ENCODE peak calls at places on chromosomes 12 and 14, in five cellular contexts. One of them, this sample, is unnamed.
A peak's percentile ranks its signal among the peaks of the same experiment; 100 is the strongest.

GRCh38 chr14:20904393-20905029 is 13.3 kb downstream of the RNASE3 start:
- DNase-seq in body of pancreas: no peak
- DNase-seq in left ventricle myocardium inferior: no peak
- DNase-seq in tibial artery: no peak
- DNase-seq in PC-3: no peak
- DNase-seq in this sample: no peak

GRCh38 chr14:61218765-61219164 is 62.4 kb downstream of the TMEM30B start:
- DNase-seq in body of pancreas: no peak
- DNase-seq in left ventricle myocardium inferior: peak; percentile 48
- DNase-seq in tibial artery: peak; percentile 39
- DNase-seq in PC-3: no peak
- DNase-seq in this sample: no peak

GRCh38 chr12:85424581-85425348 is 144.7 kb downstream of the ALX1 start:
- DNase-seq in body of pancreas: peak; percentile 63
- DNase-seq in left ventricle myocardium inferior: no peak
- DNase-seq in tibial artery: no peak
- DNase-seq in PC-3: peak; percentile 66
- DNase-seq in this sample: no peak

GRCh38 chr12:4649358-4649661 is 396 bp downstream of the NDUFA9 start:
- DNase-seq in body of pancreas: no peak
- DNase-seq in left ventricle myocardium inferior: no peak
- DNase-seq in tibial artery: no peak
- DNase-seq in PC-3: no peak
- DNase-seq in this sample: no peak

GRCh38 chr12:128269108-128269713 is 2.2 kb downstream of the TMEM132C start:
- DNase-seq in body of pancreas: no peak
- DNase-seq in left ventricle myocardium inferior: no peak
- DNase-seq in tibial artery: no peak
- DNase-seq in PC-3: no peak
- DNase-seq in this sample: no peak

GRCh38 chr12:70082997-70083676 is 160.1 kb upstream of the CNOT2 start:
- DNase-seq in body of pancreas: no peak
- DNase-seq in left ventricle myocardium inferior: no peak
- DNase-seq in tibial artery: no peak
- DNase-seq in PC-3: no peak
- DNase-seq in this sample: no peak

GRCh38 chr12:24360057-24360456 is 410.6 kb upstream of the SOX5 start:
- DNase-seq in body of pancreas: no peak
- DNase-seq in left ventricle myocardium inferior: no peak
- DNase-seq in tibial artery: no peak
- DNase-seq in PC-3: no peak
- DNase-seq in this sample: no peak

GRCh38 chr12:88453323-88453722 is 126.9 kb downstream of the KITLG start:
- DNase-seq in body of pancreas: no peak
- DNase-seq in left ventricle myocardium inferior: no peak
- DNase-seq in tibial artery: no peak
- DNase-seq in PC-3: peak; percentile 37
- DNase-seq in this sample: no peak

GRCh38 chr14:20454359-20454644 is 310 bp downstream of the OSGEP start:
- DNase-seq in body of pancreas: no peak
- DNase-seq in left ventricle myocardium inferior: no peak
- DNase-seq in tibial artery: peak; percentile 69
- DNase-seq in PC-3: peak; percentile 90
- DNase-seq in this sample: no peak

GRCh38 chr12:57213763-57214397 is 2.7 kb upstream of the NXPH4 start:
- DNase-seq in body of pancreas: no peak
- DNase-seq in left ventricle myocardium inferior: no peak
- DNase-seq in tibial artery: no peak
- DNase-seq in PC-3: no peak
- DNase-seq in this sample: no peak

GRCh38 chr12:117360222-117360550 is 1.2 kb downstream of the NOS1 start:
- DNase-seq in body of pancreas: no peak
- DNase-seq in left ventricle myocardium inferior: no peak
- DNase-seq in tibial artery: no peak
- DNase-seq in PC-3: no peak
- DNase-seq in this sample: no peak

GRCh38 chr12:131613186-131613585 is 97.7 kb upstream of the SFSWAP start:
- DNase-seq in body of pancreas: no peak
- DNase-seq in left ventricle myocardium inferior: no peak
- DNase-seq in tibial artery: no peak
- DNase-seq in PC-3: no peak
- DNase-seq in this sample: no peak

GRCh38 chr14:69376439-69376838 is 21.7 kb downstream of the ERH start:
- DNase-seq in body of pancreas: no peak
- DNase-seq in left ventricle myocardium inferior: no peak
- DNase-seq in tibial artery: no peak
- DNase-seq in PC-3: no peak
- DNase-seq in this sample: no peak

GRCh38 chr12:90037740-90038139 is 329.1 kb upstream of the ATP2B1 start:
- DNase-seq in body of pancreas: no peak
- DNase-seq in left ventricle myocardium inferior: no peak
- DNase-seq in tibial artery: no peak
- DNase-seq in PC-3: peak; percentile 20
- DNase-seq in this sample: no peak

GRCh38 chr12:3753549-3754284 is 808 bp upstream of the CRACR2A start:
- DNase-seq in body of pancreas: no peak
- DNase-seq in left ventricle myocardium inferior: peak; percentile 41
- DNase-seq in tibial artery: peak; percentile 25
- DNase-seq in PC-3: no peak
- DNase-seq in this sample: no peak

GRCh38 chr14:50380455-50380854 is 16.2 kb downstream of the CDKL1 start:
- DNase-seq in body of pancreas: no peak
- DNase-seq in left ventricle myocardium inferior: no peak
- DNase-seq in tibial artery: no peak
- DNase-seq in PC-3: no peak
- DNase-seq in this sample: no peak

GRCh38 chr12:29546000-29546399 is 48.5 kb upstream of the OVCH1 start:
- DNase-seq in body of pancreas: no peak
- DNase-seq in left ventricle myocardium inferior: no peak
- DNase-seq in tibial artery: no peak
- DNase-seq in PC-3: no peak
- DNase-seq in this sample: no peak

GRCh38 chr12:87813476-87814234 is 215.5 kb downstream of the C12orf50 start:
- DNase-seq in body of pancreas: no peak
- DNase-seq in left ventricle myocardium inferior: no peak
- DNase-seq in tibial artery: no peak
- DNase-seq in PC-3: peak; percentile 64
- DNase-seq in this sample: no peak

GRCh38 chr14:77912754-77913556 is 113.0 kb downstream of the ADCK1 start:
- DNase-seq in body of pancreas: no peak
- DNase-seq in left ventricle myocardium inferior: no peak
- DNase-seq in tibial artery: no peak
- DNase-seq in PC-3: no peak
- DNase-seq in this sample: no peak

GRCh38 chr14:77906446-77906845 is 106.5 kb downstream of the ADCK1 start:
- DNase-seq in body of pancreas: no peak
- DNase-seq in left ventricle myocardium inferior: no peak
- DNase-seq in tibial artery: no peak
- DNase-seq in PC-3: no peak
- DNase-seq in this sample: no peak

GRCh38 chr14:77908847-77909246 is 108.9 kb downstream of the ADCK1 start:
- DNase-seq in body of pancreas: no peak
- DNase-seq in left ventricle myocardium inferior: no peak
- DNase-seq in tibial artery: no peak
- DNase-seq in PC-3: no peak
- DNase-seq in this sample: no peak

GRCh38 chr14:77910506-77910905 is 110.6 kb downstream of the ADCK1 start:
- DNase-seq in body of pancreas: no peak
- DNase-seq in left ventricle myocardium inferior: no peak
- DNase-seq in tibial artery: no peak
- DNase-seq in PC-3: no peak
- DNase-seq in this sample: no peak

DNA sequence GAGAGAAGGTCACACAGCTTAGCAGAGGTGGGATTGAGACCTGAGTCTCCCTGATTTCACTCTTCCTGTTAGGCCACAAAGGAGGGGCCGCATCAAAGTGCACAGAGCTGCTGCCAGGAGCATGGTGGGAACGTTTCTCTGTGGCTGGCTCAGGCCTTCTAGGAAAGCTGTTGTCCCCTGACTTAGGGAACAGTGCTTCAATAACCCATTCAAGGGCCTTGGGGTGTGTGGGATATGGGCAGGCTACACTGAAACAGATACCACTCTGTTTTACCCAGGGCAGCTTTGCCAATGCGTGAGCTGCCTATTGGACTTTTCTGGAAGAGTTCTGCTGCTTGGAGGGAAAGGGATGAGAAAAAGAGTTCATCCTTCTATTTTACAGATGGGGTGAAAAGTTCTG is 110.0 kb downstream of the ADCK1 start:
- DNase-seq in body of pancreas: no peak
- DNase-seq in left ventricle myocardium inferior: no peak
- DNase-seq in tibial artery: no peak
- DNase-seq in PC-3: no peak
- DNase-seq in this sample: no peak
- H3K4me3 ChIP-seq in body of pancreas: no peak overlapping the region
- H3K4me3 ChIP-seq in left ventricle myocardium inferior: no peak overlapping the region
- H3K4me3 ChIP-seq in tibial artery: no peak overlapping the region
- H3K4me3 ChIP-seq in PC-3: no peak overlapping the region
- H3K4me3 ChIP-seq in this sample: no peak overlapping the region

GRCh38 chr12:111030800-111031199 is 110.4 kb upstream of the MYL2 start:
- DNase-seq in body of pancreas: no peak
- DNase-seq in left ventricle myocardium inferior: no peak
- DNase-seq in tibial artery: no peak
- DNase-seq in PC-3: no peak
- DNase-seq in this sample: no peak

GRCh38 chr12:111034148-111034910 is 114.0 kb upstream of the MYL2 start:
- DNase-seq in body of pancreas: no peak
- DNase-seq in left ventricle myocardium inferior: no peak
- DNase-seq in tibial artery: no peak
- DNase-seq in PC-3: no peak
- DNase-seq in this sample: no peak

GRCh38 chr12:111033281-111034147 is 113.1 kb upstream of the MYL2 start:
- DNase-seq in body of pancreas: no peak
- DNase-seq in left ventricle myocardium inferior: no peak
- DNase-seq in tibial artery: no peak
- DNase-seq in PC-3: no peak
- DNase-seq in this sample: no peak

GRCh38 chr12:111029732-111030131 is 109.4 kb upstream of the MYL2 start:
- DNase-seq in body of pancreas: no peak
- DNase-seq in left ventricle myocardium inferior: no peak
- DNase-seq in tibial artery: no peak
- DNase-seq in PC-3: no peak
- DNase-seq in this sample: no peak

DNA sequence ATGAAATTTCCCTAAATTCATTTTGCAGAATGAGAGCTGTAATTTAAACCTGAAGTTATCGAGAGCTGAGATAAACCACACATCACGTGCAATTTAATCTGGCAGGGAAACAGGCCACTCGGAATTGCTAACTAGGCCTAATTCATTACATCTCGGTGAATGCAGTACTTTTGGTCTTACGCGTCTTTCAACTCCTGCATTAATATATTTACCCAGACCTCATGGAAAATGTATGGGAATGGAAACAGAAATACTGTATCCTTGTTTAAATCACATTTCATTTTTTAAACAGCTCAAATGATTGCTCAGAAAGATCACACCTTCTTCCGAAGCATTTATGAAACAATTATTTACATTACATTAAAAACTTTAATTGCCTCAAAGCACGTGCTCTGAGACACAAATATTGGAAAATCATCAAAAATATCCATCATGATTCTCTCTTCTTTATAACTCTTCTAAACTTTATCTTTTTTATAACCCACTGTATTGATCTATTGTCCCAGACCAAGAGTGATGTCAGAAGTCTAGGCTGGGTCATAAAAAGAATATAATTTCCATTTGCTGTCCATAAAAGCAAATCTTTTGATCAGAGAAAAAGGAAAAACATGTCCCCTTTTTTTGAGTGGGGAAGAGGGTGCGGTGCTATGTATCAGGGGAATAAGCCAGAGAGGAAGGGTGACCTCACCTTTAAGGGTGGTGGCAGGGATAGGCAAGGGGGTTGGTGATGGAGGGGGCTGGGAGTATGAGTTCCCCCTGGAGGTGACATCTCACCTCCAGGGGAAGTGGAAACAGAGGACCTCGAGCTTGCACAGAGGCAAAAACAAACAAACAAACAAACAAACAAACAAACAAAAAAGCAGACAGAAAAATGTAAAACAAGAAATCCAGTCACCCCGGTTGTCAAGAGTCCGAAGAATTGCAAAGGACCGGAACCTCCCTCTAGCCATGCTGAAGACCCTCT is 111.9 kb upstream of the MYL2 start:
- DNase-seq in body of pancreas: no peak
- DNase-seq in left ventricle myocardium inferior: no peak
- DNase-seq in tibial artery: no peak
- DNase-seq in PC-3: no peak
- DNase-seq in this sample: no peak
- H3K27me3 ChIP-seq in body of pancreas: peaks cover 25% of the 10 kb centered on the region
- H3K27me3 ChIP-seq in left ventricle myocardium inferior: peaks cover 98% of the 10 kb centered on the region
- H3K27me3 ChIP-seq in tibial artery: no peaks in the 10 kb centered on the region
- H3K27me3 ChIP-seq in PC-3: peaks cover 83% of the 10 kb centered on the region
- H3K27me3 ChIP-seq in this sample: peaks cover 9% of the 10 kb centered on the region

DNA sequence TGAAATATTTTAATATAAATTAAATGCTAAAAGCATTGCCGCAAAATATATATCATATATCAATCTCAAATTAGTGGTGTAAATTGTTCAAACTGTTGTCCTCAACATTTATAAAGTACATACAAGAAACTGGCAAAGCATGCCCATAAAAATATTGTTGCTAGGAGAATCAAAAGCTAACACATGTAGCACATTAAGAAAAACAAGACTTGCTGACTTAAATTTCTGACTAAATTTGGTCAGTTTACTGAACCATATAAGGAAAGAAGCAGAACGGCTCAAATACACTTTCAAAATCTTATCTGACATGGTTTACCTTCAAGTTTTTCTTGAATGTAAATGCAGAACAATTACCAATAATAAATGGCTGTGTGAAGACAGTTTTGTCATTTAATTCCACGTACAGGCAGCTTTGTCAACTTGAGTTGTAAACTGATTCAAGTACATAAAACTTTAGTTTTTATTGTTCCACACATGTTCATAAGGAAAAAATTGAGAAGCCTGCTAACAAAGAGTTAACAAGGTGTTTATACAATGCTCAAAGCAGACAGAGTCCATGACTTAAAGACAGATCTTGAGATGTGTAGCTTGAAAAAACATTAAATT is 50.4 kb downstream of the PPP1R12A start:
- DNase-seq in body of pancreas: no peak
- DNase-seq in left ventricle myocardium inferior: no peak
- DNase-seq in tibial artery: no peak
- DNase-seq in PC-3: no peak
- DNase-seq in this sample: no peak
- TF ChIP-seq CTCF in body of pancreas: no peak
- TF ChIP-seq CTCF in left ventricle myocardium inferior: no peak
- TF ChIP-seq CTCF in tibial artery: no peak
- TF ChIP-seq CTCF in PC-3: no peak
- TF ChIP-seq CTCF in this sample: no peak

GRCh38 chr12:92467886-92468285 is 234.9 kb upstream of the PLEKHG7 start:
- DNase-seq in body of pancreas: no peak
- DNase-seq in left ventricle myocardium inferior: no peak
- DNase-seq in tibial artery: no peak
- DNase-seq in PC-3: peak; percentile 4
- DNase-seq in this sample: no peak

GRCh38 chr12:92470608-92471021 is 232.2 kb upstream of the PLEKHG7 start:
- DNase-seq in body of pancreas: no peak
- DNase-seq in left ventricle myocardium inferior: no peak
- DNase-seq in tibial artery: no peak
- DNase-seq in PC-3: peak; percentile 14
- DNase-seq in this sample: no peak

GRCh38 chr12:92466391-92467305 is 236.1 kb upstream of the PLEKHG7 start:
- DNase-seq in body of pancreas: peak; percentile 20
- DNase-seq in left ventricle myocardium inferior: no peak
- DNase-seq in tibial artery: peak; percentile 28
- DNase-seq in PC-3: no peak
- DNase-seq in this sample: peak; percentile 43

GRCh38 chr12:92469837-92470236 is 233.0 kb upstream of the PLEKHG7 start:
- DNase-seq in body of pancreas: no peak
- DNase-seq in left ventricle myocardium inferior: peak; percentile 68
- DNase-seq in tibial artery: no peak
- DNase-seq in PC-3: peak; percentile 47
- DNase-seq in this sample: no peak

GRCh38 chr12:92468358-92469020 is 234.3 kb upstream of the PLEKHG7 start:
- DNase-seq in body of pancreas: no peak
- DNase-seq in left ventricle myocardium inferior: no peak
- DNase-seq in tibial artery: no peak
- DNase-seq in PC-3: no peak
- DNase-seq in this sample: no peak
- H3K4me3 ChIP-seq in body of pancreas: no peak overlapping the region
- H3K4me3 ChIP-seq in left ventricle myocardium inferior: no peak overlapping the region
- H3K4me3 ChIP-seq in tibial artery: no peak overlapping the region
- H3K4me3 ChIP-seq in PC-3: no peak overlapping the region
- H3K4me3 ChIP-seq in this sample: no peak overlapping the region